ENCODE peak calls at places on chromosomes 3 and 15, in seven cellular contexts. One of them, this sample, is unnamed.

GRCh38 chr3:156175570-156175969 is 55.2 kb downstream of the KCNAB1 start:
- DNase-seq in effector memory CD4-positive, alpha-beta T cell: no peak
- DNase-seq in HTR-8/SVneo: no peak
- DNase-seq in activated gamma-delta T cell treated with Interleukin-2 at 50 U/mL for 16 hours: no peak
- DNase-seq in BJ: no peak
- DNase-seq in Panc1: no peak
- DNase-seq in H7: no peak
- DNase-seq in this sample: no peak

GRCh38 chr15:61639491-61639890 is 410.4 kb upstream of the RORA start:
- DNase-seq in Panc1: no peak
- DNase-seq in H7: no peak
- DNase-seq in BJ: no peak
- DNase-seq in activated gamma-delta T cell treated with Interleukin-2 at 50 U/mL for 16 hours: no peak
- DNase-seq in HTR-8/SVneo: no peak
- DNase-seq in effector memory CD4-positive, alpha-beta T cell: no peak
- DNase-seq in this sample: no peak

GRCh38 chr15:31811641-31812040 is 218.7 kb upstream of the CHRNA7 start:
- DNase-seq in effector memory CD4-positive, alpha-beta T cell: no peak
- DNase-seq in BJ: no peak
- DNase-seq in HTR-8/SVneo: no peak
- DNase-seq in H7: no peak
- DNase-seq in activated gamma-delta T cell treated with Interleukin-2 at 50 U/mL for 16 hours: no peak
- DNase-seq in Panc1: no peak
- DNase-seq in this sample: no peak

GRCh38 chr3:177385831-177386301 is 188.6 kb upstream of the TBL1XR1 start:
- DNase-seq in H7: no peak
- DNase-seq in HTR-8/SVneo: peak
- DNase-seq in activated gamma-delta T cell treated with Interleukin-2 at 50 U/mL for 16 hours: no peak
- DNase-seq in BJ: peak
- DNase-seq in Panc1: no peak
- DNase-seq in effector memory CD4-positive, alpha-beta T cell: no peak
- DNase-seq in this sample: peak

GRCh38 chr3:3705090-3705775 is 94.0 kb upstream of the LRRN1 start:
- DNase-seq in H7: no peak
- DNase-seq in effector memory CD4-positive, alpha-beta T cell: no peak
- DNase-seq in HTR-8/SVneo: no peak
- DNase-seq in BJ: no peak
- DNase-seq in activated gamma-delta T cell treated with Interleukin-2 at 50 U/mL for 16 hours: no peak
- DNase-seq in Panc1: no peak
- DNase-seq in this sample: no peak

GRCh38 chr3:110420158-110420641 is 651.4 kb upstream of the NECTIN3 start:
- DNase-seq in effector memory CD4-positive, alpha-beta T cell: no peak
- DNase-seq in HTR-8/SVneo: peak
- DNase-seq in Panc1: no peak
- DNase-seq in H7: no peak
- DNase-seq in BJ: peak
- DNase-seq in activated gamma-delta T cell treated with Interleukin-2 at 50 U/mL for 16 hours: no peak
- DNase-seq in this sample: peak

GRCh38 chr15:56393277-56393676 is 28.1 kb downstream of the TEX9 start:
- DNase-seq in H7: no peak
- DNase-seq in Panc1: no peak
- DNase-seq in activated gamma-delta T cell treated with Interleukin-2 at 50 U/mL for 16 hours: no peak
- DNase-seq in BJ: no peak
- DNase-seq in HTR-8/SVneo: no peak
- DNase-seq in effector memory CD4-positive, alpha-beta T cell: no peak
- DNase-seq in this sample: no peak

GRCh38 chr3:28971156-28971555 is 309.7 kb upstream of the RBMS3 start:
- DNase-seq in HTR-8/SVneo: no peak
- DNase-seq in activated gamma-delta T cell treated with Interleukin-2 at 50 U/mL for 16 hours: no peak
- DNase-seq in Panc1: no peak
- DNase-seq in BJ: no peak
- DNase-seq in effector memory CD4-positive, alpha-beta T cell: no peak
- DNase-seq in H7: no peak
- DNase-seq in this sample: no peak

GRCh38 chr15:79989682-79990081 is 18.7 kb upstream of the BCL2A1 start:
- DNase-seq in HTR-8/SVneo: no peak
- DNase-seq in BJ: no peak
- DNase-seq in effector memory CD4-positive, alpha-beta T cell: no peak
- DNase-seq in H7: no peak
- DNase-seq in activated gamma-delta T cell treated with Interleukin-2 at 50 U/mL for 16 hours: no peak
- DNase-seq in Panc1: no peak
- DNase-seq in this sample: peak

GRCh38 chr3:45191424-45191823 is 34.7 kb downstream of the TMEM158 start:
- DNase-seq in effector memory CD4-positive, alpha-beta T cell: no peak
- DNase-seq in H7: no peak
- DNase-seq in BJ: no peak
- DNase-seq in Panc1: no peak
- DNase-seq in HTR-8/SVneo: no peak
- DNase-seq in activated gamma-delta T cell treated with Interleukin-2 at 50 U/mL for 16 hours: no peak
- DNase-seq in this sample: no peak

GRCh38 chr15:43511012-43511885 is 6.2 kb upstream of the MAP1A start:
- DNase-seq in HTR-8/SVneo: no peak
- DNase-seq in effector memory CD4-positive, alpha-beta T cell: no peak
- DNase-seq in Panc1: no peak
- DNase-seq in BJ: no peak
- DNase-seq in activated gamma-delta T cell treated with Interleukin-2 at 50 U/mL for 16 hours: no peak
- DNase-seq in H7: peak
- DNase-seq in this sample: no peak

GRCh38 chr15:89067751-89068150 is 20.5 kb upstream of the ABHD2 start:
- DNase-seq in Panc1: no peak
- DNase-seq in activated gamma-delta T cell treated with Interleukin-2 at 50 U/mL for 16 hours: no peak
- DNase-seq in BJ: no peak
- DNase-seq in effector memory CD4-positive, alpha-beta T cell: no peak
- DNase-seq in H7: no peak
- DNase-seq in HTR-8/SVneo: no peak
- DNase-seq in this sample: no peak

GRCh38 chr3:103712320-103713008 is 1277.6 kb downstream of the ZPLD1 start:
- DNase-seq in effector memory CD4-positive, alpha-beta T cell: no peak
- DNase-seq in BJ: no peak
- DNase-seq in activated gamma-delta T cell treated with Interleukin-2 at 50 U/mL for 16 hours: no peak
- DNase-seq in Panc1: peak
- DNase-seq in H7: no peak
- DNase-seq in HTR-8/SVneo: no peak
- DNase-seq in this sample: no peak

GRCh38 chr3:18423401-18424212 is 1.5 kb downstream of the SATB1 start:
- DNase-seq in BJ: no peak
- DNase-seq in HTR-8/SVneo: no peak
- DNase-seq in Panc1: no peak
- DNase-seq in H7: peak
- DNase-seq in activated gamma-delta T cell treated with Interleukin-2 at 50 U/mL for 16 hours: peak
- DNase-seq in effector memory CD4-positive, alpha-beta T cell: no peak
- DNase-seq in this sample: peak

GRCh38 chr15:85337398-85338074 is 42.9 kb upstream of the AKAP13 start:
- DNase-seq in HTR-8/SVneo: no peak
- DNase-seq in activated gamma-delta T cell treated with Interleukin-2 at 50 U/mL for 16 hours: no peak
- DNase-seq in Panc1: no peak
- DNase-seq in H7: no peak
- DNase-seq in BJ: no peak
- DNase-seq in effector memory CD4-positive, alpha-beta T cell: no peak
- DNase-seq in this sample: no peak

GRCh38 chr3:43181202-43181910 is 75.5 kb upstream of the POMGNT2 start:
- DNase-seq in effector memory CD4-positive, alpha-beta T cell: peak
- DNase-seq in H7: no peak
- DNase-seq in Panc1: no peak
- DNase-seq in BJ: no peak
- DNase-seq in activated gamma-delta T cell treated with Interleukin-2 at 50 U/mL for 16 hours: peak
- DNase-seq in HTR-8/SVneo: no peak
- DNase-seq in this sample: no peak

GRCh38 chr3:18046131-18046530 is 303.7 kb upstream of the TBC1D5 start:
- DNase-seq in activated gamma-delta T cell treated with Interleukin-2 at 50 U/mL for 16 hours: no peak
- DNase-seq in Panc1: no peak
- DNase-seq in HTR-8/SVneo: no peak
- DNase-seq in BJ: peak
- DNase-seq in effector memory CD4-positive, alpha-beta T cell: no peak
- DNase-seq in H7: no peak
- DNase-seq in this sample: no peak

GRCh38 chr15:51623386-51623938 is 891 bp upstream of the DMXL2 start:
- DNase-seq in effector memory CD4-positive, alpha-beta T cell: no peak
- DNase-seq in activated gamma-delta T cell treated with Interleukin-2 at 50 U/mL for 16 hours: no peak
- DNase-seq in H7: no peak
- DNase-seq in BJ: no peak
- DNase-seq in Panc1: no peak
- DNase-seq in HTR-8/SVneo: no peak
- DNase-seq in this sample: no peak

GRCh38 chr3:184229424-184230080 is at the start of gene VWA5B2:
- DNase-seq in BJ: no peak
- DNase-seq in H7: peak
- DNase-seq in effector memory CD4-positive, alpha-beta T cell: peak
- DNase-seq in HTR-8/SVneo: peak
- DNase-seq in activated gamma-delta T cell treated with Interleukin-2 at 50 U/mL for 16 hours: peak
- DNase-seq in Panc1: no peak
- DNase-seq in this sample: no peak

GRCh38 chr3:170320471-170321121 is 36.9 kb upstream of the SKIL start:
- DNase-seq in Panc1: no peak
- DNase-seq in HTR-8/SVneo: no peak
- DNase-seq in BJ: no peak
- DNase-seq in activated gamma-delta T cell treated with Interleukin-2 at 50 U/mL for 16 hours: no peak
- DNase-seq in H7: no peak
- DNase-seq in effector memory CD4-positive, alpha-beta T cell: no peak
- DNase-seq in this sample: no peak

GRCh38 chr3:170488802-170489201 is 70.1 kb downstream of the CLDN11 start:
- DNase-seq in BJ: no peak
- DNase-seq in effector memory CD4-positive, alpha-beta T cell: no peak
- DNase-seq in HTR-8/SVneo: no peak
- DNase-seq in H7: no peak
- DNase-seq in Panc1: no peak
- DNase-seq in activated gamma-delta T cell treated with Interleukin-2 at 50 U/mL for 16 hours: no peak
- DNase-seq in this sample: no peak

GRCh38 chr3:69090021-69090420 is 5.3 kb downstream of the ARL6IP5 start:
- DNase-seq in Panc1: no peak
- DNase-seq in activated gamma-delta T cell treated with Interleukin-2 at 50 U/mL for 16 hours: no peak
- DNase-seq in effector memory CD4-positive, alpha-beta T cell: no peak
- DNase-seq in H7: no peak
- DNase-seq in HTR-8/SVneo: no peak
- DNase-seq in BJ: no peak
- DNase-seq in this sample: peak

GRCh38 chr3:29627136-29628117 is 346.6 kb downstream of the RBMS3 start:
- DNase-seq in Panc1: no peak
- DNase-seq in H7: peak
- DNase-seq in BJ: no peak
- DNase-seq in activated gamma-delta T cell treated with Interleukin-2 at 50 U/mL for 16 hours: no peak
- DNase-seq in HTR-8/SVneo: no peak
- DNase-seq in effector memory CD4-positive, alpha-beta T cell: no peak
- DNase-seq in this sample: no peak

GRCh38 chr3:153901991-153902390 is 219.2 kb upstream of the ARHGEF26 start:
- DNase-seq in BJ: no peak
- DNase-seq in effector memory CD4-positive, alpha-beta T cell: no peak
- DNase-seq in HTR-8/SVneo: no peak
- DNase-seq in H7: no peak
- DNase-seq in Panc1: no peak
- DNase-seq in activated gamma-delta T cell treated with Interleukin-2 at 50 U/mL for 16 hours: no peak
- DNase-seq in this sample: no peak

GRCh38 chr15:61916104-61916503 is 144.1 kb downstream of the VPS13C start:
- DNase-seq in H7: no peak
- DNase-seq in activated gamma-delta T cell treated with Interleukin-2 at 50 U/mL for 16 hours: no peak
- DNase-seq in HTR-8/SVneo: no peak
- DNase-seq in BJ: peak
- DNase-seq in effector memory CD4-positive, alpha-beta T cell: no peak
- DNase-seq in Panc1: no peak
- DNase-seq in this sample: peak

GRCh38 chr15:95577911-95578310 is 752.6 kb upstream of the NR2F2 start:
- DNase-seq in Panc1: no peak
- DNase-seq in BJ: no peak
- DNase-seq in effector memory CD4-positive, alpha-beta T cell: no peak
- DNase-seq in activated gamma-delta T cell treated with Interleukin-2 at 50 U/mL for 16 hours: no peak
- DNase-seq in H7: no peak
- DNase-seq in HTR-8/SVneo: no peak
- DNase-seq in this sample: no peak

GRCh38 chr15:39088186-39088585 is 492.7 kb upstream of the THBS1 start:
- DNase-seq in H7: no peak
- DNase-seq in activated gamma-delta T cell treated with Interleukin-2 at 50 U/mL for 16 hours: no peak
- DNase-seq in HTR-8/SVneo: no peak
- DNase-seq in Panc1: no peak
- DNase-seq in BJ: no peak
- DNase-seq in effector memory CD4-positive, alpha-beta T cell: no peak
- DNase-seq in this sample: no peak

GRCh38 chr3:62686916-62687315 is 188.3 kb downstream of the CADPS start:
- DNase-seq in HTR-8/SVneo: no peak
- DNase-seq in activated gamma-delta T cell treated with Interleukin-2 at 50 U/mL for 16 hours: no peak
- DNase-seq in effector memory CD4-positive, alpha-beta T cell: no peak
- DNase-seq in H7: no peak
- DNase-seq in BJ: no peak
- DNase-seq in Panc1: no peak
- DNase-seq in this sample: no peak

GRCh38 chr3:134377896-134378295 is 3.6 kb upstream of the AMOTL2 start:
- DNase-seq in effector memory CD4-positive, alpha-beta T cell: no peak
- DNase-seq in H7: no peak
- DNase-seq in activated gamma-delta T cell treated with Interleukin-2 at 50 U/mL for 16 hours: no peak
- DNase-seq in HTR-8/SVneo: no peak
- DNase-seq in BJ: no peak
- DNase-seq in Panc1: no peak
- DNase-seq in this sample: no peak

GRCh38 chr3:130565224-130565623 is 48.2 kb downstream of the COL6A6 start:
- DNase-seq in HTR-8/SVneo: no peak
- DNase-seq in H7: no peak
- DNase-seq in activated gamma-delta T cell treated with Interleukin-2 at 50 U/mL for 16 hours: no peak
- DNase-seq in BJ: no peak
- DNase-seq in effector memory CD4-positive, alpha-beta T cell: no peak
- DNase-seq in Panc1: no peak
- DNase-seq in this sample: no peak

GRCh38 chr15:44340410-44340809 is 51.9 kb downstream of the GOLM2 start:
- DNase-seq in Panc1: no peak
- DNase-seq in H7: no peak
- DNase-seq in effector memory CD4-positive, alpha-beta T cell: no peak
- DNase-seq in BJ: peak
- DNase-seq in activated gamma-delta T cell treated with Interleukin-2 at 50 U/mL for 16 hours: no peak
- DNase-seq in HTR-8/SVneo: peak
- DNase-seq in this sample: no peak

GRCh38 chr3:138381950-138382715 is 33.8 kb downstream of the MRAS start:
- DNase-seq in BJ: no peak
- DNase-seq in HTR-8/SVneo: peak
- DNase-seq in activated gamma-delta T cell treated with Interleukin-2 at 50 U/mL for 16 hours: no peak
- DNase-seq in Panc1: no peak
- DNase-seq in effector memory CD4-positive, alpha-beta T cell: no peak
- DNase-seq in H7: no peak
- DNase-seq in this sample: peak

GRCh38 chr3:186938716-186939115 is 8.4 kb downstream of the ST6GAL1 start:
- DNase-seq in effector memory CD4-positive, alpha-beta T cell: no peak
- DNase-seq in H7: no peak
- DNase-seq in HTR-8/SVneo: no peak
- DNase-seq in activated gamma-delta T cell treated with Interleukin-2 at 50 U/mL for 16 hours: no peak
- DNase-seq in BJ: no peak
- DNase-seq in Panc1: no peak
- DNase-seq in this sample: peak

GRCh38 chr3:37556789-37557301 is 304.8 kb upstream of the CTDSPL start:
- DNase-seq in H7: no peak
- DNase-seq in HTR-8/SVneo: no peak
- DNase-seq in effector memory CD4-positive, alpha-beta T cell: no peak
- DNase-seq in BJ: no peak
- DNase-seq in Panc1: no peak
- DNase-seq in activated gamma-delta T cell treated with Interleukin-2 at 50 U/mL for 16 hours: no peak
- DNase-seq in this sample: no peak

GRCh38 chr15:60215225-60215963 is 182.4 kb downstream of the ANXA2 start:
- DNase-seq in effector memory CD4-positive, alpha-beta T cell: no peak
- DNase-seq in HTR-8/SVneo: no peak
- DNase-seq in Panc1: no peak
- DNase-seq in activated gamma-delta T cell treated with Interleukin-2 at 50 U/mL for 16 hours: no peak
- DNase-seq in BJ: no peak
- DNase-seq in H7: peak
- DNase-seq in this sample: no peak

GRCh38 chr15:25055356-25056068 is 100.7 kb downstream of the SNRPN start:
- DNase-seq in activated gamma-delta T cell treated with Interleukin-2 at 50 U/mL for 16 hours: no peak
- DNase-seq in H7: no peak
- DNase-seq in effector memory CD4-positive, alpha-beta T cell: no peak
- DNase-seq in Panc1: no peak
- DNase-seq in BJ: no peak
- DNase-seq in HTR-8/SVneo: no peak
- DNase-seq in this sample: no peak

GRCh38 chr3:171453175-171453868 is 6.9 kb downstream of the TNIK start:
- DNase-seq in H7: peak
- DNase-seq in Panc1: no peak
- DNase-seq in activated gamma-delta T cell treated with Interleukin-2 at 50 U/mL for 16 hours: no peak
- DNase-seq in HTR-8/SVneo: no peak
- DNase-seq in BJ: no peak
- DNase-seq in effector memory CD4-positive, alpha-beta T cell: no peak
- DNase-seq in this sample: no peak

GRCh38 chr3:184409946-184410500 is 30.2 kb downstream of the CHRD start:
- DNase-seq in activated gamma-delta T cell treated with Interleukin-2 at 50 U/mL for 16 hours: no peak
- DNase-seq in HTR-8/SVneo: no peak
- DNase-seq in H7: no peak
- DNase-seq in BJ: no peak
- DNase-seq in effector memory CD4-positive, alpha-beta T cell: no peak
- DNase-seq in Panc1: no peak
- DNase-seq in this sample: no peak

This sample was measured in foreskin melanocyte.